ENCODE peak calls at places on chromosomes 1 and 21, in eight cellular contexts. L is brain microvascular endothelial cell; J is osteoblast; E is GM04504; M is psoas muscle; C is stimulated activated CD4-positive, alpha-beta T cell treated with anti-CD3 and anti-CD28 coated beads, Interleukin-2, amount 100 ng/mL, for 48 hours; G is fibroblast of the conjunctiva; A is BE2C. Q is an unnamed sample.

GRCh38 chr1:18145851-18146618 is 38.4 kb downstream of the IGSF21 start:
- DNase-seq in L (no peak), J (no peak), E (no peak), M (no peak), C (no peak), G (no peak), A (no peak), Q (no peak)

GRCh38 chr1:24545673-24546072 is 10.2 kb upstream of the NCMAP start:
- DNase-seq in L (no peak), J (no peak), E (no peak), M (no peak), C (no peak), G (no peak), A (no peak), Q (no peak)

GRCh38 chr1:3590145-3590768 is 21.1 kb downstream of the MEGF6 start:
- DNase-seq in L (no peak), J (peak; percentile 90), E (no peak), M (no peak), C (no peak), G (no peak), A (no peak), Q (no peak)

GRCh38 chr1:30232288-30232899 is 491.0 kb downstream of the MATN1 start:
- DNase-seq in L (no peak), J (no peak), E (no peak), M (no peak), C (peak; percentile 8), G (no peak), A (no peak), Q (no peak)

GRCh38 chr1:65149391-65149729 is 1.4 kb downstream of the AK4 start:
- DNase-seq in L (no peak), J (no peak), E (no peak), M (no peak), C (no peak), G (no peak), A (no peak), Q (no peak)

GRCh38 chr21:31218830-31219608 is 125.0 kb downstream of the TIAM1 start:
- DNase-seq in L (no peak), J (no peak), E (no peak), M (peak; percentile 76), C (no peak), G (peak; percentile 69), A (no peak), Q (no peak)

GRCh38 chr21:34336245-34336644 is 27.6 kb upstream of the KCNE2 start:
- DNase-seq in L (no peak), J (no peak), E (no peak), M (no peak), C (no peak), G (no peak), A (no peak), Q (no peak)

GRCh38 chr1:16158993-16159831 is 3.3 kb upstream of the EPHA2 start:
- DNase-seq in L (no peak), J (peak; percentile 74), E (no peak), M (no peak), C (no peak), G (no peak), A (no peak), Q (no peak)

GRCh38 chr1:240562111-240562590 is 49.8 kb downstream of the GREM2 start:
- DNase-seq in L (no peak), J (no peak), E (no peak), M (no peak), C (no peak), G (peak; percentile 38), A (no peak), Q (no peak)